ENCODE peak calls at places on chromosomes 11 and 22, in seven cellular contexts. I, Q, F, C, H, O and B are unnamed samples.

GRCh38 chr11:20154381-20154780 is 5.9 kb downstream of the DBX1 start:
- DNase-seq in I (peak; percentile 8), Q (no peak), F (no peak), C (no peak), H (no peak), O (no peak), B (no peak)

GRCh38 chr11:10139656-10140055 is 154.4 kb downstream of the SBF2 start:
- DNase-seq in I (peak; percentile 91), Q (no peak), F (no peak), C (no peak), H (no peak), O (no peak), B (no peak)

GRCh38 chr11:117010808-117011540 is 87.3 kb downstream of the SIK3 start:
- DNase-seq in I (peak; percentile 96), Q (no peak), F (no peak), C (no peak), H (no peak), O (peak; percentile 22), B (peak; percentile 56)

GRCh38 chr11:13283636-13284035 is 6.0 kb downstream of the BMAL1 start:
- DNase-seq in I (no peak), Q (no peak), F (no peak), C (no peak), H (no peak), O (no peak), B (no peak)

GRCh38 chr11:72736452-72737069 is 15.6 kb downstream of the ARAP1 start:
- DNase-seq in I (peak; percentile 31), Q (peak; percentile 63), F (peak; percentile 38), C (no peak), H (no peak), O (peak; percentile 85), B (peak; percentile 38)

GRCh38 chr11:1876361-1877063 is 15.2 kb downstream of the PRR33 start:
- DNase-seq in I (peak; percentile 21), Q (no peak), F (no peak), C (no peak), H (peak; percentile 77), O (peak; percentile 98), B (no peak)

GRCh38 chr22:35894937-35895708 is 133.5 kb downstream of the RBFOX2 start:
- DNase-seq in I (peak; percentile 72), Q (no peak), F (no peak), C (no peak), H (no peak), O (no peak), B (no peak)

GRCh38 chr11:12539570-12539969 is 134.7 kb upstream of the TEAD1 start:
- DNase-seq in I (peak; percentile 94), Q (no peak), F (no peak), C (no peak), H (no peak), O (no peak), B (no peak)

GRCh38 chr22:31124290-31124689 is 1.5 kb downstream of the INPP5J start:
- DNase-seq in I (no peak), Q (no peak), F (no peak), C (no peak), H (no peak), O (no peak), B (no peak)

GRCh38 chr11:60390389-60390788 is 5.9 kb upstream of the MS4A14 start:
- DNase-seq in I (no peak), Q (no peak), F (no peak), C (no peak), H (no peak), O (no peak), B (no peak)

GRCh38 chr22:44385781-44386180 is 73.0 kb upstream of the SHISAL1 start:
- DNase-seq in I (no peak), Q (no peak), F (no peak), C (no peak), H (no peak), O (no peak), B (no peak)

GRCh38 chr22:31538815-31539214 is 42.5 kb downstream of the SFI1 start:
- DNase-seq in I (no peak), Q (no peak), F (no peak), C (no peak), H (no peak), O (no peak), B (peak; percentile 69)

GRCh38 chr22:23565288-23565941 is 14.7 kb downstream of the IGLL1 start:
- DNase-seq in I (no peak), Q (peak; percentile 9), F (no peak), C (no peak), H (no peak), O (peak; percentile 75), B (no peak)

GRCh38 chr22:27614291-27615007 is 187.1 kb downstream of the MN1 start:
- DNase-seq in I (no peak), Q (no peak), F (no peak), C (no peak), H (no peak), O (no peak), B (no peak)

GRCh38 chr11:17786824-17787525 is 52.4 kb downstream of the KCNC1 start:
- DNase-seq in I (peak; percentile 90), Q (no peak), F (no peak), C (no peak), H (no peak), O (peak; percentile 70), B (no peak)

GRCh38 chr22:24954856-24955255 is 2.3 kb downstream of the KIAA1671 start:
- DNase-seq in I (no peak), Q (no peak), F (no peak), C (no peak), H (no peak), O (no peak), B (no peak)

GRCh38 chr11:57527056-57527631 is 3.4 kb downstream of the TIMM10 start:
- DNase-seq in I (peak; percentile 36), Q (peak; percentile 71), F (no peak), C (no peak), H (peak; percentile 77), O (no peak), B (peak; percentile 60)

GRCh38 chr11:80165763-80166162 is 724.9 kb upstream of the TENM4 start:
- DNase-seq in I (peak; percentile 47), Q (no peak), F (no peak), C (no peak), H (no peak), O (no peak), B (no peak)

GRCh38 chr11:11036185-11037161 is 178.6 kb upstream of the ZBED5 start:
- DNase-seq in I (peak; percentile 65), Q (peak; percentile 25), F (no peak), C (peak; percentile 10), H (peak; percentile 46), O (peak; percentile 27), B (no peak)

GRCh38 chr11:44949160-44950035 is 1.3 kb downstream of the TP53I11 start:
- DNase-seq in I (peak; percentile 40), Q (peak; percentile 24), F (no peak), C (no peak), H (peak; percentile 71), O (peak; percentile 90), B (peak; percentile 13)

GRCh38 chr11:69648679-69649575 is 8.0 kb downstream of the CCND1 start:
- DNase-seq in I (no peak), Q (no peak), F (no peak), C (no peak), H (no peak), O (no peak), B (no peak)

GRCh38 chr22:23500508-23501208 is 79.4 kb downstream of the IGLL1 start:
- DNase-seq in I (no peak), Q (no peak), F (no peak), C (no peak), H (no peak), O (no peak), B (no peak)

GRCh38 chr22:21755855-21756284 is 20.3 kb upstream of the YPEL1 start:
- DNase-seq in I (peak; percentile 85), Q (no peak), F (no peak), C (no peak), H (no peak), O (no peak), B (no peak)

GRCh38 chr11:69270929-69271328 is 23.0 kb upstream of the MYEOV start:
- DNase-seq in I (no peak), Q (no peak), F (no peak), C (no peak), H (no peak), O (no peak), B (no peak)

GRCh38 chr11:113885897-113886296 is 10.5 kb upstream of the USP28 start:
- DNase-seq in I (no peak), Q (no peak), F (no peak), C (no peak), H (no peak), O (no peak), B (no peak)

GRCh38 chr11:128911701-128912100 is 20.5 kb downstream of the KCNJ5 start:
- DNase-seq in I (no peak), Q (no peak), F (no peak), C (no peak), H (no peak), O (no peak), B (no peak)

GRCh38 chr11:57560146-57560545 is 7.3 kb downstream of the UBE2L6 start:
- DNase-seq in I (no peak), Q (no peak), F (no peak), C (no peak), H (no peak), O (no peak), B (no peak)

GRCh38 chr11:78370406-78371172 is 47.0 kb downstream of the GAB2 start:
- DNase-seq in I (no peak), Q (no peak), F (no peak), C (no peak), H (no peak), O (no peak), B (no peak)